ENCODE peak calls at places on chromosome 15, in eight cellular contexts. U is HCT116, M is HepG2, A is GM12878, S is GM23338, G is endothelial cell of umbilical vein, P is H1, R is K562. F is an unnamed sample.

GRCh38 chr15:71761649-71762048 is 48.7 kb upstream of the NR2E3 start:
- DNase-seq in P (no peak), S (no peak), R (no peak), U (peak), A (no peak), M (peak), G (peak), F (no peak)

GRCh38 chr15:39857132-39857531 is 62.9 kb downstream of the GPR176 start:
- DNase-seq in S (no peak), U (no peak), G (peak), R (no peak), A (no peak), P (no peak), M (no peak), F (no peak)

GRCh38 chr15:90520365-90520764 is 9.4 kb upstream of the CRTC3 start:
- DNase-seq in S (no peak), G (no peak), A (peak), P (no peak), M (no peak), R (no peak), U (no peak), F (no peak)

GRCh38 chr15:58383876-58384275 is 47.9 kb upstream of the LIPC start:
- DNase-seq in M (no peak), R (no peak), G (no peak), P (peak), S (peak), A (no peak), U (no peak), F (no peak)

GRCh38 chr15:28123408-28124023 is 24.4 kb upstream of the OCA2 start:
- DNase-seq in A (no peak), S (peak), G (peak), M (peak), R (peak), U (peak), P (peak), F (no peak)

GRCh38 chr15:28943146-28943545 is 57.4 kb downstream of the APBA2 start:
- DNase-seq in A (no peak), M (no peak), S (no peak), P (no peak), G (no peak), R (no peak), U (no peak), F (no peak)

GRCh38 chr15:28929200-28929599 is 43.4 kb downstream of the APBA2 start:
- DNase-seq in R (no peak), M (no peak), S (no peak), P (no peak), A (no peak), G (no peak), U (no peak), F (no peak)

GRCh38 chr15:68986292-68986691 is 28.2 kb upstream of the NOX5 start:
- DNase-seq in S (no peak), A (no peak), G (no peak), R (no peak), P (no peak), M (no peak), U (no peak), F (no peak)

GRCh38 chr15:63600646-63601025 is 3.4 kb downstream of the FBXL22 start:
- DNase-seq in R (no peak), S (peak), M (peak), A (peak), G (peak), U (peak), P (no peak), F (no peak)

GRCh38 chr15:52558196-52558595 is 10.6 kb downstream of the ARPP19 start:
- DNase-seq in A (peak), R (no peak), G (peak), S (no peak), M (no peak), P (no peak), U (no peak), F (no peak)

GRCh38 chr15:28974142-28974541 is 88.4 kb downstream of the APBA2 start:
- DNase-seq in M (no peak), G (no peak), P (no peak), U (no peak), S (no peak), A (no peak), R (no peak), F (no peak)

GRCh38 chr15:53448215-53449001 is 311.1 kb downstream of the WDR72 start:
- DNase-seq in U (no peak), M (no peak), A (no peak), S (no peak), G (peak), P (no peak), R (no peak), F (no peak)

GRCh38 chr15:71352125-71352524 is 236.9 kb downstream of the THSD4 start:
- DNase-seq in G (peak), P (no peak), U (no peak), R (no peak), M (no peak), A (no peak), S (no peak), F (no peak)

GRCh38 chr15:70617076-70617910 is 146.1 kb downstream of the UACA start:
- DNase-seq in A (no peak), S (no peak), M (peak), U (no peak), P (no peak), R (no peak), G (no peak), F (no peak)

GRCh38 chr15:88985547-88986393 is 72.6 kb upstream of the MFGE8 start:
- DNase-seq in A (no peak), U (no peak), S (peak), R (peak), M (no peak), P (no peak), G (no peak), F (no peak)

GRCh38 chr15:60784855-60785254 is 305.9 kb upstream of the ICE2 start:
- DNase-seq in A (no peak), U (no peak), P (no peak), S (no peak), M (no peak), R (no peak), G (no peak), F (no peak)

GRCh38 chr15:94266789-94267188 is 35.4 kb downstream of the MCTP2 start:
- DNase-seq in G (no peak), P (no peak), M (no peak), U (no peak), A (no peak), S (no peak), R (no peak), F (no peak)

GRCh38 chr15:85587707-85588441 is 206.9 kb downstream of the KLHL25 start:
- DNase-seq in S (no peak), P (no peak), R (no peak), M (no peak), G (peak), U (peak), A (no peak), F (no peak)

GRCh38 chr15:57183614-57184344 is 192.5 kb upstream of the CGNL1 start:
- DNase-seq in U (no peak), S (no peak), P (no peak), R (no peak), M (peak), A (no peak), G (no peak), F (no peak)

GRCh38 chr15:51076898-51077564 is 17.7 kb downstream of the TNFAIP8L3 start:
- DNase-seq in S (peak), R (no peak), G (no peak), M (no peak), P (no peak), U (no peak), A (peak), F (no peak)

GRCh38 chr15:38401101-38401500 is 52.8 kb upstream of the FAM98B start:
- DNase-seq in R (no peak), P (no peak), M (no peak), S (no peak), A (no peak), U (no peak), G (no peak), F (no peak)

GRCh38 chr15:69604050-69604378 is 151.4 kb downstream of the RPLP1 start:
- DNase-seq in U (peak), R (no peak), P (no peak), A (no peak), G (no peak), M (peak), S (peak), F (no peak)

GRCh38 chr15:60324706-60325438 is 72.9 kb downstream of the ANXA2 start:
- DNase-seq in S (no peak), P (no peak), U (no peak), A (no peak), M (no peak), G (no peak), R (no peak), F (peak)

GRCh38 chr15:31456329-31457060 is 129.9 kb downstream of the KLF13 start:
- DNase-seq in S (no peak), G (no peak), A (no peak), P (no peak), M (no peak), U (no peak), R (no peak), F (no peak)

GRCh38 chr15:34348735-34349300 is 5.7 kb downstream of the NUTM1 start:
- DNase-seq in P (no peak), A (no peak), S (no peak), R (no peak), G (no peak), U (no peak), M (no peak), F (no peak)
- H3K27ac ChIP-seq in P (no peak), A (no peak), S (no peak), R (no peak), G (no peak), U (no peak), M (no peak), F (no peak)

GRCh38 chr15:43911235-43911661 is 84.4 kb downstream of the WDR76 start:
- DNase-seq in S (no peak), P (no peak), U (no peak), M (no peak), A (no peak), G (peak), R (no peak), F (no peak)

GRCh38 chr15:43915820-43916660 is 89.2 kb downstream of the WDR76 start:
- DNase-seq in G (no peak), P (no peak), R (no peak), U (no peak), M (no peak), A (no peak), S (no peak), F (no peak)

GRCh38 chr15:43912208-43912607 is 85.4 kb downstream of the WDR76 start:
- DNase-seq in R (no peak), G (no peak), M (no peak), U (no peak), S (no peak), A (no peak), P (no peak), F (no peak)

GRCh38 chr15:43913941-43914340 is 87.1 kb downstream of the WDR76 start:
- DNase-seq in S (no peak), G (no peak), M (no peak), A (no peak), P (no peak), R (no peak), U (no peak), F (no peak)

DNA sequence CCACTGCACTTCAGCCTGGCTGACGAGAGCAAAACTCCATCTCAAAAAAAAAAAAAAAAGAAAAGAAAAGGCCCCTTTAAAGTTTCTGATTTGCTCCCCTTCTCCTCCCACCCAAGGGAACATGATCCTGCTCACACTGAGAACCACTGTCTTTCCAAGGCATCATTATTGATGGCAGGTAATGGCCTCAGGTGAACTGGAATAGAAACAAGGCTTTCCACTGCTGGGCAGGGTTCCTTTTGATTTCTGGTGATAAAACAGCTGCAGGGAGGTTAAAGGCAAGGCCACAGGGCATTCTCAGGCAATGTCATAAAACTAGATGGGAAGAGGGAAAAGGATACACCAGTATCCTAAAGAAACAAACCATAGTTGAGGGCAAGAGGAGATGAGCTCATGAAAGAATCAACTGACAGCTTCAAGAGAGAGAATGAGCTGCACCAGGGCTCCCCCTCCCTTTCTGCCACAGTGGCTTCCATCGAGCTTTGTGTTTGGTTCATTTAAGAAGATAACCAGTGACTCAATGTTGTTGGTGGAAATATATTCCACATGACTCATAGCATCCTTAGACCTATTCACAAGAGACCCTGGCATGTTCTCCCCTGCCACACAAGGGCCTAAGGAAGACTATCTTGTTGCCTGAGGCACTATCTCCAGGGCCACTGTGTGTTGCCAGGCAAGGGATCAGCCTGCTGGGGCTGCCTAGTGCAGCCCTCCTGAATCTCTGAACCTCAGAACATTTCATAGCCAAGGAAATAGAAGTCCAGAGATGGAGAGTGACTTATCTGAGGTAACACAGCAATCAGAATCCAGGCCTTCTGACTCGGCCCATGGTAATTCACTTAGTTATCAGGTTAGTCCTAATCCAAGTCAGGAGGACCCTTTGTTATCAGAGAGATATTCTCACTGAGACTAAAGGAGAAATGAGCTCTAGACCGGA is 86.5 kb downstream of the WDR76 start:
- DNase-seq in U (peak), M (peak), R (no peak), P (peak), G (peak), S (no peak), A (no peak), F (no peak)
- TF ChIP-seq POLR2AphosphoS5 in U (no peak), M (no peak), R (no peak), P (no peak), G (peak), S (no peak), A (no peak), F (no peak)

GRCh38 chr15:41332788-41333527 is at the start of gene NUSAP1:
- DNase-seq in M (peak), G (no peak), U (no peak), R (no peak), A (no peak), S (no peak), P (no peak), F (no peak)
- TF ChIP-seq EZH2 in M (no peak), G (no peak), U (no peak), R (no peak), A (no peak), S (no peak), P (no peak), F (no peak)

DNA sequence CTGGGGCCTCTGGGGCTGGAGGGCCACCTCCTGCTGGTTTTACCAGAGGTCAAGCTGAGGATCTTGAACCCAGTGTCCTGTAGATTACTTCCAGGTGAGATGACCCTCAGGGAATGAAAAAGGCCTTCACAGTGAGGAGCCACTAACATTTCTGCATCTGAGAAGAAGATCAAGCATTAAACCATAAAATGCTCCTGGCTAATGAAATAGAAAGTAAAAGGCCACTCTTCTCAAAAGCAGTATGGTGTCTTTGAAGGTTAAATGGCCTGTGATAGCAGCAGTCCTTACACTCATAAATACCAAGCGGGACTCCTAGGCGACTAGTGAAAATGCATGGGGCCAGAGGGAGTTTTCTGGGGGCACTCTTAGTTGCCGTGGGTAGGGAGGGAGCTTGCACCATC is 47.0 kb upstream of the RGMA start:
- DNase-seq in M (no peak), P (no peak), A (no peak), U (no peak), S (no peak), G (no peak), R (no peak), F (no peak)
- H3K27ac ChIP-seq in M (no peak), P (no peak), A (no peak), U (no peak), S (no peak), G (no peak), R (no peak), F (no peak)

GRCh38 chr15:76667943-76668715 is 237.0 kb downstream of the SCAPER start:
- DNase-seq in R (no peak), M (no peak), U (no peak), P (no peak), G (no peak), S (no peak), A (no peak), F (no peak)

GRCh38 chr15:76664411-76664810 is 240.7 kb downstream of the SCAPER start:
- DNase-seq in M (no peak), U (no peak), P (no peak), G (no peak), R (no peak), S (no peak), A (no peak), F (no peak)

GRCh38 chr15:76669521-76669920 is 235.6 kb downstream of the SCAPER start:
- DNase-seq in R (no peak), G (no peak), S (no peak), P (no peak), U (no peak), A (no peak), M (no peak), F (no peak)

GRCh38 chr15:76664895-76665294 is 240.2 kb downstream of the SCAPER start:
- DNase-seq in A (no peak), P (no peak), G (no peak), S (no peak), U (no peak), M (no peak), R (no peak), F (no peak)

GRCh38 chr15:76668900-76669299 is 236.2 kb downstream of the SCAPER start:
- DNase-seq in R (no peak), M (no peak), U (no peak), G (no peak), A (no peak), P (no peak), S (no peak), F (no peak)
- TF ChIP-seq POLR2AphosphoS5 in R (no peak), M (no peak), U (no peak), G (no peak), A (no peak), P (no peak), S (no peak), F (no peak)

GRCh38 chr15:73367624-73368300 is 996 bp downstream of the HCN4 start:
- DNase-seq in S (peak), G (no peak), R (no peak), U (no peak), A (no peak), P (no peak), M (no peak), F (no peak)
- TF ChIP-seq EZH2 in S (no peak), G (peak), R (no peak), U (no peak), A (no peak), P (no peak), M (peak), F (no peak)